ENCODE peak calls at places on chromosomes 4 and X, in eight cellular contexts. X is H54; I is activated CD4-positive, alpha-beta T cell treated with anti-CD3 and anti-CD28 coated beads, Interleukin-2, amount 10 ng/mL, durations not matched to agents 7 days and 5 days; U is HAP-1; Y is GM13976; C is coronary artery; Q is memory B cell; N is M059J. R is an unnamed sample.
A peak's percentile ranks its signal among the peaks of the same experiment; 100 is the strongest.

GRCh38 chr4:148192526-148192925 is 249.7 kb downstream of the NR3C2 start:
- DNase-seq in X (no peak), I (no peak), U (no peak), Y (no peak), C (no peak), Q (no peak), N (no peak), R (no peak)

GRCh38 chr4:158172558-158173258 is at the start of gene GASK1B:
- DNase-seq in X (no peak), I (peak; percentile 11), U (peak; percentile 86), Y (peak; percentile 39), C (no peak), Q (no peak), N (peak; percentile 58), R (peak; percentile 35)

GRCh38 chr4:47669946-47670345 is 167.9 kb downstream of the CORIN start:
- DNase-seq in X (no peak), I (no peak), U (no peak), Y (no peak), C (no peak), Q (no peak), N (no peak), R (no peak)

GRCh38 chrX:84144281-84144680 is 43.7 kb downstream of the RPS6KA6 start:
- DNase-seq in X (no peak), I (no peak), U (no peak), Y (no peak), C (no peak), Q (no peak), N (no peak), R (no peak)

GRCh38 chr4:145285928-145286327 is 105.5 kb upstream of the OTUD4 start:
- DNase-seq in X (no peak), I (no peak), U (no peak), Y (no peak), C (no peak), Q (no peak), N (peak; percentile 36), R (no peak)

GRCh38 chr4:99507762-99508161 is 3.1 kb upstream of the C4orf17 start:
- DNase-seq in X (no peak), I (peak; percentile 54), U (no peak), Y (no peak), C (no peak), Q (no peak), N (peak; percentile 2), R (no peak)

GRCh38 chr4:6502147-6502546 is 29.7 kb upstream of the PPP2R2C start:
- DNase-seq in X (no peak), I (peak; percentile 2), U (no peak), Y (no peak), C (no peak), Q (no peak), N (no peak), R (no peak)

GRCh38 chr4:26557164-26557563 is 26.7 kb upstream of the TBC1D19 start:
- DNase-seq in X (peak; percentile 5), I (no peak), U (no peak), Y (no peak), C (no peak), Q (no peak), N (peak; percentile 93), R (peak; percentile 99)

GRCh38 chr4:14640476-14640875 is 361.8 kb upstream of the CPEB2 start:
- DNase-seq in X (no peak), I (no peak), U (no peak), Y (no peak), C (no peak), Q (no peak), N (no peak), R (no peak)

GRCh38 chrX:148380614-148381561 is 119.5 kb upstream of the AFF2 start:
- DNase-seq in X (no peak), I (peak; percentile 47), U (no peak), Y (peak; percentile 26), C (no peak), Q (peak; percentile 16), N (peak; percentile 24), R (no peak)

GRCh38 chrX:10190367-10190766 is 33.6 kb downstream of the CLCN4 start:
- DNase-seq in X (no peak), I (no peak), U (peak; percentile 73), Y (no peak), C (no peak), Q (peak; percentile 45), N (peak; percentile 74), R (peak; percentile 19)

GRCh38 chrX:155215443-155216178 is 649 bp upstream of the VBP1 start:
- DNase-seq in X (peak; percentile 6), I (no peak), U (no peak), Y (no peak), C (no peak), Q (no peak), N (no peak), R (no peak)

GRCh38 chrX:24245201-24245600 is 68.7 kb downstream of the SUPT20HL2 start:
- DNase-seq in X (no peak), I (no peak), U (peak; percentile 89), Y (no peak), C (no peak), Q (no peak), N (peak; percentile 85), R (peak; percentile 40)

GRCh38 chrX:106397788-106398538 is 213.8 kb upstream of the RADX start:
- DNase-seq in X (no peak), I (no peak), U (no peak), Y (no peak), C (no peak), Q (no peak), N (no peak), R (no peak)

GRCh38 chr4:53935780-53936179 is 128.6 kb downstream of the CHIC2 start:
- DNase-seq in X (no peak), I (no peak), U (no peak), Y (no peak), C (no peak), Q (no peak), N (no peak), R (no peak)

GRCh38 chrX:134236690-134237362 is at the start of gene CCDC160:
- DNase-seq in X (no peak), I (peak; percentile 12), U (peak; percentile 61), Y (peak; percentile 35), C (no peak), Q (no peak), N (peak; percentile 40), R (no peak)

GRCh38 chrX:136310411-136310810 is 9.6 kb downstream of the ADGRG4 start:
- DNase-seq in X (peak; percentile 33), I (no peak), U (no peak), Y (no peak), C (no peak), Q (no peak), N (peak; percentile 95), R (no peak)

GRCh38 chrX:150196300-150196699 is 166.8 kb upstream of the MAMLD1 start:
- DNase-seq in X (no peak), I (no peak), U (peak; percentile 71), Y (no peak), C (no peak), Q (no peak), N (no peak), R (no peak)

GRCh38 chr4:128675083-128675482 is 134.4 kb upstream of the JADE1 start:
- DNase-seq in X (no peak), I (no peak), U (no peak), Y (peak; percentile 82), C (no peak), Q (no peak), N (no peak), R (no peak)

GRCh38 chrX:2692221-2693122 is 1.4 kb downstream of the CD99 start:
- DNase-seq in X (no peak), I (peak; percentile 27), U (no peak), Y (no peak), C (no peak), Q (no peak), N (peak; percentile 66), R (no peak)

GRCh38 chr4:118329849-118330248 is 23.0 kb downstream of the PRSS12 start:
- DNase-seq in X (no peak), I (no peak), U (no peak), Y (no peak), C (no peak), Q (no peak), N (no peak), R (no peak)

GRCh38 chrX:96433409-96434122 is 251.1 kb upstream of the DIAPH2 start:
- DNase-seq in X (no peak), I (no peak), U (peak; percentile 67), Y (no peak), C (no peak), Q (no peak), N (no peak), R (no peak)

GRCh38 chrX:71998836-71999509 is 88.3 kb downstream of the NHSL2 start:
- DNase-seq in X (peak; percentile 13), I (peak; percentile 35), U (peak; percentile 57), Y (peak; percentile 46), C (peak; percentile 55), Q (peak; percentile 35), N (peak; percentile 46), R (no peak)

GRCh38 chrX:69161786-69162349 is 3.4 kb downstream of the PJA1 start:
- DNase-seq in X (no peak), I (no peak), U (no peak), Y (no peak), C (no peak), Q (no peak), N (no peak), R (no peak)

GRCh38 chr4:184163813-184164212 is 53.9 kb downstream of the ENPP6 start:
- DNase-seq in X (peak; percentile 17), I (no peak), U (peak; percentile 59), Y (peak; percentile 50), C (no peak), Q (no peak), N (peak; percentile 6), R (no peak)

GRCh38 chr4:41177016-41177415 is 37.3 kb downstream of the APBB2 start:
- DNase-seq in X (peak; percentile 7), I (no peak), U (no peak), Y (no peak), C (no peak), Q (no peak), N (peak; percentile 89), R (peak; percentile 76)

GRCh38 chr4:119132306-119132705 is 3.3 kb upstream of the MYOZ2 start:
- DNase-seq in X (no peak), I (no peak), U (no peak), Y (no peak), C (no peak), Q (no peak), N (no peak), R (no peak)

GRCh38 chr4:56310401-56310800 is 76.9 kb downstream of the AASDH start:
- DNase-seq in X (no peak), I (no peak), U (no peak), Y (no peak), C (no peak), Q (no peak), N (no peak), R (no peak)

GRCh38 chrX:108558217-108558616 is 118.6 kb downstream of the COL4A5 start:
- DNase-seq in X (no peak), I (no peak), U (no peak), Y (no peak), C (no peak), Q (no peak), N (peak; percentile 9), R (no peak)

GRCh38 chrX:42978655-42979379 is 200.9 kb upstream of the PPP1R2C start:
- DNase-seq in X (no peak), I (no peak), U (no peak), Y (no peak), C (no peak), Q (no peak), N (no peak), R (no peak)

GRCh38 chrX:100410083-100410590 is at the start of gene PCDH19:
- DNase-seq in X (no peak), I (peak; percentile 5), U (peak; percentile 76), Y (peak; percentile 30), C (no peak), Q (no peak), N (peak; percentile 59), R (no peak)

GRCh38 chr4:126766266-126766665 is 866.5 kb upstream of the INTU start:
- DNase-seq in X (no peak), I (no peak), U (no peak), Y (no peak), C (no peak), Q (no peak), N (no peak), R (no peak)

GRCh38 chr4:68905598-68906237 is 45.9 kb downstream of the UGT2A3 start:
- DNase-seq in X (no peak), I (no peak), U (no peak), Y (no peak), C (no peak), Q (no peak), N (no peak), R (no peak)

GRCh38 chr4:47528651-47529050 is 43.6 kb downstream of the ATP10D start:
- DNase-seq in X (no peak), I (no peak), U (no peak), Y (no peak), C (no peak), Q (no peak), N (peak; percentile 86), R (no peak)